ENCODE peak calls at places on chromosomes 4 and X, in four cellular contexts. P is neural crest cell, K is H4, S is left ventricle myocardium inferior. N is an unnamed sample.
A peak's percentile ranks its signal among the peaks of the same experiment; 100 is the strongest.

GRCh38 chrX:868248-868647 is 237.7 kb downstream of the SHOX start:
- DNase-seq in P (no peak), K (no peak), S (no peak), N (no peak)

GRCh38 chr4:57639566-57640328 is 529.6 kb upstream of the IGFBP7 start:
- DNase-seq in P (no peak), K (no peak), S (no peak), N (no peak)

GRCh38 chrX:9308426-9308825 is 156.4 kb upstream of the TBL1X start:
- DNase-seq in P (no peak), K (no peak), S (no peak), N (peak; percentile 16)

GRCh38 chr4:76302856-76303438 is 3.6 kb upstream of the STBD1 start:
- DNase-seq in P (no peak), K (no peak), S (no peak), N (no peak)

GRCh38 chr4:33061727-33062126 is 2341.6 kb downstream of the PCDH7 start:
- DNase-seq in P (no peak), K (no peak), S (no peak), N (no peak)

GRCh38 chr4:16231570-16232252 is 5.4 kb upstream of the TAPT1 start:
- DNase-seq in P (no peak), K (no peak), S (no peak), N (no peak)

GRCh38 chr4:1604706-1605205 is 79.4 kb downstream of the FAM53A start:
- DNase-seq in P (no peak), K (no peak), S (no peak), N (no peak)

GRCh38 chrX:47690175-47690574 is 31.2 kb upstream of the UXT start:
- DNase-seq in P (no peak), K (peak; percentile 11), S (no peak), N (no peak)

GRCh38 chr4:72318771-72319170 is 250.2 kb downstream of the ADAMTS3 start:
- DNase-seq in P (no peak), K (no peak), S (no peak), N (peak; percentile 21)

GRCh38 chr4:98448923-98449322 is 187.7 kb downstream of the RAP1GDS1 start:
- DNase-seq in P (no peak), K (peak; percentile 52), S (no peak), N (no peak)

GRCh38 chr4:180840142-180840541 is 1403.1 kb upstream of the TENM3 start:
- DNase-seq in P (no peak), K (no peak), S (no peak), N (no peak)

N was measured in AG08395.